ENCODE peak calls at places on chromosomes 11 and 22, in ten cellular contexts. One of them, this sample, is unnamed.

GRCh38 chr11:19803506-19803998 is 90.9 kb downstream of the NAV2 start:
- DNase-seq in ovary: no peak
- DNase-seq in transverse colon: peak
- DNase-seq in lower leg skin: no peak
- DNase-seq in Peyer's patch: peak
- DNase-seq in heart left ventricle: no peak
- DNase-seq in H54: no peak
- DNase-seq in right lobe of liver: no peak
- DNase-seq in GM12891: no peak
- DNase-seq in esophagus squamous epithelium: no peak
- DNase-seq in this sample: no peak

GRCh38 chr22:23893446-23893956 is 682 bp upstream of the MIF start:
- DNase-seq in lower leg skin: no peak
- DNase-seq in right lobe of liver: no peak
- DNase-seq in H54: no peak
- DNase-seq in transverse colon: no peak
- DNase-seq in ovary: no peak
- DNase-seq in esophagus squamous epithelium: no peak
- DNase-seq in Peyer's patch: no peak
- DNase-seq in GM12891: no peak
- DNase-seq in heart left ventricle: no peak
- DNase-seq in this sample: no peak

GRCh38 chr11:94909371-94909820 is 64.0 kb downstream of the CWC15 start:
- DNase-seq in lower leg skin: no peak
- DNase-seq in GM12891: no peak
- DNase-seq in heart left ventricle: no peak
- DNase-seq in H54: no peak
- DNase-seq in Peyer's patch: no peak
- DNase-seq in esophagus squamous epithelium: no peak
- DNase-seq in transverse colon: no peak
- DNase-seq in right lobe of liver: no peak
- DNase-seq in ovary: no peak
- DNase-seq in this sample: no peak

GRCh38 chr22:23282089-23282501 is 101.8 kb downstream of the BCR start:
- DNase-seq in heart left ventricle: peak
- DNase-seq in transverse colon: peak
- DNase-seq in H54: peak
- DNase-seq in lower leg skin: peak
- DNase-seq in ovary: no peak
- DNase-seq in GM12891: no peak
- DNase-seq in right lobe of liver: no peak
- DNase-seq in esophagus squamous epithelium: no peak
- DNase-seq in Peyer's patch: peak
- DNase-seq in this sample: no peak

GRCh38 chr11:50394017-50394416 is 361.3 kb downstream of the OR4C45 start:
- DNase-seq in GM12891: no peak
- DNase-seq in transverse colon: no peak
- DNase-seq in H54: no peak
- DNase-seq in lower leg skin: no peak
- DNase-seq in ovary: no peak
- DNase-seq in Peyer's patch: no peak
- DNase-seq in esophagus squamous epithelium: no peak
- DNase-seq in right lobe of liver: no peak
- DNase-seq in heart left ventricle: no peak
- DNase-seq in this sample: no peak

GRCh38 chr11:120814531-120815259 is 209.2 kb upstream of the TBCEL start:
- DNase-seq in GM12891: no peak
- DNase-seq in right lobe of liver: no peak
- DNase-seq in lower leg skin: no peak
- DNase-seq in esophagus squamous epithelium: no peak
- DNase-seq in transverse colon: no peak
- DNase-seq in heart left ventricle: no peak
- DNase-seq in Peyer's patch: no peak
- DNase-seq in ovary: no peak
- DNase-seq in H54: no peak
- DNase-seq in this sample: no peak

GRCh38 chr11:19429108-19429760 is 188.5 kb upstream of the E2F8 start:
- DNase-seq in lower leg skin: no peak
- DNase-seq in GM12891: no peak
- DNase-seq in ovary: no peak
- DNase-seq in H54: no peak
- DNase-seq in right lobe of liver: peak
- DNase-seq in heart left ventricle: no peak
- DNase-seq in esophagus squamous epithelium: no peak
- DNase-seq in Peyer's patch: no peak
- DNase-seq in transverse colon: no peak
- DNase-seq in this sample: no peak

GRCh38 chr11:68127791-68128681 is 6.8 kb upstream of the CHKA start:
- DNase-seq in H54: no peak
- DNase-seq in transverse colon: peak
- DNase-seq in heart left ventricle: peak
- DNase-seq in right lobe of liver: peak
- DNase-seq in lower leg skin: peak
- DNase-seq in esophagus squamous epithelium: no peak
- DNase-seq in ovary: peak
- DNase-seq in GM12891: no peak
- DNase-seq in Peyer's patch: no peak
- DNase-seq in this sample: peak

GRCh38 chr11:95877288-95877687 is 46.6 kb downstream of the MTMR2 start:
- DNase-seq in H54: peak
- DNase-seq in transverse colon: no peak
- DNase-seq in ovary: no peak
- DNase-seq in GM12891: no peak
- DNase-seq in right lobe of liver: no peak
- DNase-seq in Peyer's patch: no peak
- DNase-seq in esophagus squamous epithelium: no peak
- DNase-seq in lower leg skin: no peak
- DNase-seq in heart left ventricle: no peak
- DNase-seq in this sample: no peak

GRCh38 chr11:126282742-126283591 is at the start of gene TIRAP:
- DNase-seq in Peyer's patch: peak
- DNase-seq in transverse colon: peak
- DNase-seq in lower leg skin: peak
- DNase-seq in heart left ventricle: peak
- DNase-seq in ovary: peak
- DNase-seq in esophagus squamous epithelium: no peak
- DNase-seq in GM12891: peak
- DNase-seq in right lobe of liver: peak
- DNase-seq in H54: peak
- DNase-seq in this sample: peak
- TF ChIP-seq POLR2A in Peyer's patch: peak
- TF ChIP-seq POLR2A in transverse colon: peak
- TF ChIP-seq POLR2A in lower leg skin: no peak
- TF ChIP-seq POLR2A in heart left ventricle: peak
- TF ChIP-seq POLR2A in ovary: peak
- TF ChIP-seq POLR2A in esophagus squamous epithelium: no peak
- TF ChIP-seq POLR2A in GM12891: peak
- TF ChIP-seq POLR2A in right lobe of liver: peak
- TF ChIP-seq POLR2A in H54: peak
- TF ChIP-seq POLR2A in this sample: peak

DNA sequence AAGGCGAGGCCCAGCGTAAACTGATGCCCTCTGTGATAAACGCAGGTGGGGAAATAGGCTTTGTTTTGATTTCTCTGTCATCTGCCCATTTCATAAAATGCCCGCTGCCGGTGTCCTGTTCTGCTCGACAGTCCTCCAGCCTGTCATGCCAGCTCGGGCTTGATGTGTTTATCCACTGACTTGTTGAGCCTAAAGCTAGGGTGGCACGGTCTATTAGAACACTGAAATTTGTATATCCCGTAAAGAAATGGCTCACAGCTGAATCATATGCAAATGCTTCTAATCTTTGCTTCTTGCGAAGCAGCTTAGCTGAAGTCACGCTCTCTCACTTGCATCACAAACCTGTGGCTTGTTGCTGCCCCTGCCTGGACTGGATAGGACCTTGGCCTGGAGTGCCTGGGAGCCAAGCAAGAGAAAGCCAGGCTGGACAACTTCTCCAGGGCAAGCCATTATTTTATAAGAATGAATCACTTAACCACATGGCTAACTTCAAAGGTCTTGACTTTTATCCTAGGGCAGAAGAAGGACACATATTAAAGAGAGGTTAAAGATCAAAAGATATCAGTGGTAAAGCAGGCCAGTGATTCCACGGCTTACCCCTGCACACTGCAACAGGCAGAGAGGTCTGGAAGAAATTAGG is 33.1 kb downstream of the EHF start:
- DNase-seq in Peyer's patch: peak
- DNase-seq in heart left ventricle: no peak
- DNase-seq in H54: peak
- DNase-seq in right lobe of liver: peak
- DNase-seq in GM12891: no peak
- DNase-seq in ovary: no peak
- DNase-seq in transverse colon: peak
- DNase-seq in esophagus squamous epithelium: no peak
- DNase-seq in lower leg skin: no peak
- DNase-seq in this sample: no peak
- TF ChIP-seq POLR2A in Peyer's patch: no peak
- TF ChIP-seq POLR2A in heart left ventricle: no peak
- TF ChIP-seq POLR2A in H54: no peak
- TF ChIP-seq POLR2A in right lobe of liver: no peak
- TF ChIP-seq POLR2A in GM12891: no peak
- TF ChIP-seq POLR2A in ovary: no peak
- TF ChIP-seq POLR2A in transverse colon: no peak
- TF ChIP-seq POLR2A in esophagus squamous epithelium: no peak
- TF ChIP-seq POLR2A in lower leg skin: no peak
- TF ChIP-seq POLR2A in this sample: no peak

GRCh38 chr11:6474806-6475500 is 1.2 kb upstream of the TRIM3 start:
- DNase-seq in heart left ventricle: no peak
- DNase-seq in ovary: no peak
- DNase-seq in transverse colon: no peak
- DNase-seq in GM12891: no peak
- DNase-seq in lower leg skin: no peak
- DNase-seq in H54: peak
- DNase-seq in Peyer's patch: no peak
- DNase-seq in esophagus squamous epithelium: no peak
- DNase-seq in right lobe of liver: no peak
- DNase-seq in this sample: peak

GRCh38 chr11:6475936-6476335 is 2.2 kb upstream of the TRIM3 start:
- DNase-seq in GM12891: no peak
- DNase-seq in heart left ventricle: no peak
- DNase-seq in ovary: no peak
- DNase-seq in Peyer's patch: no peak
- DNase-seq in transverse colon: no peak
- DNase-seq in right lobe of liver: no peak
- DNase-seq in lower leg skin: no peak
- DNase-seq in H54: no peak
- DNase-seq in esophagus squamous epithelium: no peak
- DNase-seq in this sample: no peak

GRCh38 chr11:6474423-6474792 is 667 bp upstream of the TRIM3 start:
- DNase-seq in ovary: no peak
- DNase-seq in esophagus squamous epithelium: no peak
- DNase-seq in H54: no peak
- DNase-seq in GM12891: no peak
- DNase-seq in lower leg skin: no peak
- DNase-seq in transverse colon: no peak
- DNase-seq in heart left ventricle: no peak
- DNase-seq in right lobe of liver: no peak
- DNase-seq in Peyer's patch: no peak
- DNase-seq in this sample: no peak

GRCh38 chr11:6472934-6473333 is 807 bp downstream of the TRIM3 start:
- DNase-seq in ovary: no peak
- DNase-seq in lower leg skin: no peak
- DNase-seq in right lobe of liver: no peak
- DNase-seq in H54: peak
- DNase-seq in esophagus squamous epithelium: no peak
- DNase-seq in GM12891: no peak
- DNase-seq in heart left ventricle: no peak
- DNase-seq in transverse colon: no peak
- DNase-seq in Peyer's patch: no peak
- DNase-seq in this sample: no peak

GRCh38 chr11:6473481-6474422 is at the start of gene TRIM3:
- DNase-seq in right lobe of liver: peak
- DNase-seq in transverse colon: peak
- DNase-seq in GM12891: peak
- DNase-seq in esophagus squamous epithelium: peak
- DNase-seq in lower leg skin: peak
- DNase-seq in Peyer's patch: peak
- DNase-seq in ovary: peak
- DNase-seq in heart left ventricle: peak
- DNase-seq in H54: peak
- DNase-seq in this sample: peak
- TF ChIP-seq POLR2A in right lobe of liver: peak
- TF ChIP-seq POLR2A in transverse colon: peak
- TF ChIP-seq POLR2A in GM12891: no peak
- TF ChIP-seq POLR2A in esophagus squamous epithelium: peak
- TF ChIP-seq POLR2A in lower leg skin: no peak
- TF ChIP-seq POLR2A in Peyer's patch: peak
- TF ChIP-seq POLR2A in ovary: peak
- TF ChIP-seq POLR2A in heart left ventricle: peak
- TF ChIP-seq POLR2A in H54: peak
- TF ChIP-seq POLR2A in this sample: no peak

GRCh38 chr11:65417702-65418430 is 4.7 kb upstream of the NEAT1 start:
- DNase-seq in GM12891: no peak
- DNase-seq in esophagus squamous epithelium: no peak
- DNase-seq in lower leg skin: peak
- DNase-seq in ovary: peak
- DNase-seq in heart left ventricle: peak
- DNase-seq in Peyer's patch: peak
- DNase-seq in right lobe of liver: peak
- DNase-seq in transverse colon: peak
- DNase-seq in H54: no peak
- DNase-seq in this sample: peak

GRCh38 chr11:65417221-65417701 is 5.3 kb upstream of the NEAT1 start:
- DNase-seq in Peyer's patch: peak
- DNase-seq in ovary: no peak
- DNase-seq in heart left ventricle: peak
- DNase-seq in H54: no peak
- DNase-seq in right lobe of liver: peak
- DNase-seq in GM12891: no peak
- DNase-seq in transverse colon: peak
- DNase-seq in lower leg skin: peak
- DNase-seq in esophagus squamous epithelium: no peak
- DNase-seq in this sample: peak

GRCh38 chr11:65419460-65419772 is 3.2 kb upstream of the NEAT1 start:
- DNase-seq in heart left ventricle: peak
- DNase-seq in H54: no peak
- DNase-seq in lower leg skin: peak
- DNase-seq in Peyer's patch: peak
- DNase-seq in ovary: no peak
- DNase-seq in right lobe of liver: peak
- DNase-seq in esophagus squamous epithelium: no peak
- DNase-seq in transverse colon: peak
- DNase-seq in GM12891: no peak
- DNase-seq in this sample: no peak

GRCh38 chr11:65418681-65419459 is 3.7 kb upstream of the NEAT1 start:
- DNase-seq in transverse colon: peak
- DNase-seq in right lobe of liver: peak
- DNase-seq in GM12891: peak
- DNase-seq in H54: peak
- DNase-seq in ovary: peak
- DNase-seq in esophagus squamous epithelium: peak
- DNase-seq in lower leg skin: peak
- DNase-seq in heart left ventricle: peak
- DNase-seq in Peyer's patch: peak
- DNase-seq in this sample: peak

DNA sequence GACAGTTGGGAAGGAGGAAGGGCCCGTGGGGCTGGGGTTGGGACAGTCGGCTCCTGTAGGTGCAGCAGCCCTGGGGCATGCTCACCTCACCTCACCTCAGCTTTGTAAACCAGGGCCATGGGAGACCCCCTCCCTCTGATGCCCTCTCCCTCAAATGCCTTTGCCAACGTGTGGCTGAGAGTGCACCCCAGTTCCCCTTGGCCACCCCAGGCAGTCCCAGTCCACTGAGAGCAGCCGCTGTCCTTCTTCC is 4.2 kb upstream of the NEAT1 start:
- DNase-seq in H54: no peak
- DNase-seq in Peyer's patch: no peak
- DNase-seq in right lobe of liver: no peak
- DNase-seq in esophagus squamous epithelium: no peak
- DNase-seq in transverse colon: no peak
- DNase-seq in heart left ventricle: no peak
- DNase-seq in ovary: no peak
- DNase-seq in GM12891: no peak
- DNase-seq in lower leg skin: no peak
- DNase-seq in this sample: peak
- TF ChIP-seq POLR2A in H54: no peak
- TF ChIP-seq POLR2A in Peyer's patch: peak
- TF ChIP-seq POLR2A in right lobe of liver: no peak
- TF ChIP-seq POLR2A in esophagus squamous epithelium: no peak
- TF ChIP-seq POLR2A in transverse colon: no peak
- TF ChIP-seq POLR2A in heart left ventricle: peak
- TF ChIP-seq POLR2A in ovary: no peak
- TF ChIP-seq POLR2A in GM12891: peak
- TF ChIP-seq POLR2A in lower leg skin: no peak
- TF ChIP-seq POLR2A in this sample: no peak

This sample was measured in erythroblast.